ENCODE peak calls at places on chromosome 7, in nine cellular contexts. One of them, this sample, is unnamed.

GRCh38 chr7:116617878-116618277 is 54.1 kb upstream of the MET start:
- DNase-seq in HEK293T: no peak
- DNase-seq in transverse colon: no peak
- DNase-seq in HCEC 1CT: no peak
- DNase-seq in astrocyte of the spinal cord: no peak
- DNase-seq in naive thymus-derived CD8-positive, alpha-beta T cell: no peak
- DNase-seq in stimulated activated CD8-positive, alpha-beta memory T cell treated with anti-CD3 and anti-CD28 coated beads, Interleukin-15, amount 100 ng/mL, for 24 hours: no peak
- DNase-seq in central memory CD4-positive, alpha-beta T cell: no peak
- DNase-seq in glomerular endothelial cell: no peak
- DNase-seq in this sample: no peak

GRCh38 chr7:116188-116981 is 76.0 kb upstream of the FAM20C start:
- DNase-seq in naive thymus-derived CD8-positive, alpha-beta T cell: no peak
- DNase-seq in glomerular endothelial cell: no peak
- DNase-seq in stimulated activated CD8-positive, alpha-beta memory T cell treated with anti-CD3 and anti-CD28 coated beads, Interleukin-15, amount 100 ng/mL, for 24 hours: no peak
- DNase-seq in HEK293T: no peak
- DNase-seq in astrocyte of the spinal cord: no peak
- DNase-seq in central memory CD4-positive, alpha-beta T cell: no peak
- DNase-seq in HCEC 1CT: no peak
- DNase-seq in transverse colon: no peak
- DNase-seq in this sample: no peak

GRCh38 chr7:36653011-36653670 is 71.2 kb downstream of the AOAH start:
- DNase-seq in central memory CD4-positive, alpha-beta T cell: no peak
- DNase-seq in stimulated activated CD8-positive, alpha-beta memory T cell treated with anti-CD3 and anti-CD28 coated beads, Interleukin-15, amount 100 ng/mL, for 24 hours: no peak
- DNase-seq in HEK293T: no peak
- DNase-seq in astrocyte of the spinal cord: peak
- DNase-seq in naive thymus-derived CD8-positive, alpha-beta T cell: no peak
- DNase-seq in transverse colon: no peak
- DNase-seq in HCEC 1CT: peak
- DNase-seq in glomerular endothelial cell: no peak
- DNase-seq in this sample: no peak

GRCh38 chr7:39212881-39213280 is 235.2 kb downstream of the POU6F2 start:
- DNase-seq in glomerular endothelial cell: no peak
- DNase-seq in naive thymus-derived CD8-positive, alpha-beta T cell: no peak
- DNase-seq in HCEC 1CT: no peak
- DNase-seq in transverse colon: no peak
- DNase-seq in HEK293T: no peak
- DNase-seq in astrocyte of the spinal cord: no peak
- DNase-seq in central memory CD4-positive, alpha-beta T cell: no peak
- DNase-seq in stimulated activated CD8-positive, alpha-beta memory T cell treated with anti-CD3 and anti-CD28 coated beads, Interleukin-15, amount 100 ng/mL, for 24 hours: no peak
- DNase-seq in this sample: no peak

GRCh38 chr7:100882769-100883526 is 6.6 kb downstream of the UFSP1 start:
- DNase-seq in transverse colon: no peak
- DNase-seq in astrocyte of the spinal cord: no peak
- DNase-seq in glomerular endothelial cell: no peak
- DNase-seq in central memory CD4-positive, alpha-beta T cell: no peak
- DNase-seq in HCEC 1CT: no peak
- DNase-seq in stimulated activated CD8-positive, alpha-beta memory T cell treated with anti-CD3 and anti-CD28 coated beads, Interleukin-15, amount 100 ng/mL, for 24 hours: no peak
- DNase-seq in HEK293T: no peak
- DNase-seq in naive thymus-derived CD8-positive, alpha-beta T cell: no peak
- DNase-seq in this sample: no peak

GRCh38 chr7:27689045-27689877 is 26.6 kb upstream of the HIBADH start:
- DNase-seq in glomerular endothelial cell: no peak
- DNase-seq in HEK293T: peak
- DNase-seq in transverse colon: peak
- DNase-seq in stimulated activated CD8-positive, alpha-beta memory T cell treated with anti-CD3 and anti-CD28 coated beads, Interleukin-15, amount 100 ng/mL, for 24 hours: no peak
- DNase-seq in central memory CD4-positive, alpha-beta T cell: peak
- DNase-seq in astrocyte of the spinal cord: no peak
- DNase-seq in HCEC 1CT: peak
- DNase-seq in naive thymus-derived CD8-positive, alpha-beta T cell: no peak
- DNase-seq in this sample: no peak

GRCh38 chr7:149561072-149561471 is 63.5 kb upstream of the ZNF746 start:
- DNase-seq in astrocyte of the spinal cord: no peak
- DNase-seq in central memory CD4-positive, alpha-beta T cell: no peak
- DNase-seq in transverse colon: no peak
- DNase-seq in naive thymus-derived CD8-positive, alpha-beta T cell: no peak
- DNase-seq in stimulated activated CD8-positive, alpha-beta memory T cell treated with anti-CD3 and anti-CD28 coated beads, Interleukin-15, amount 100 ng/mL, for 24 hours: no peak
- DNase-seq in glomerular endothelial cell: no peak
- DNase-seq in HEK293T: no peak
- DNase-seq in HCEC 1CT: no peak
- DNase-seq in this sample: no peak

GRCh38 chr7:145497911-145498525 is 618.6 kb upstream of the CNTNAP2 start:
- DNase-seq in transverse colon: no peak
- DNase-seq in stimulated activated CD8-positive, alpha-beta memory T cell treated with anti-CD3 and anti-CD28 coated beads, Interleukin-15, amount 100 ng/mL, for 24 hours: no peak
- DNase-seq in naive thymus-derived CD8-positive, alpha-beta T cell: no peak
- DNase-seq in HCEC 1CT: peak
- DNase-seq in HEK293T: no peak
- DNase-seq in central memory CD4-positive, alpha-beta T cell: no peak
- DNase-seq in glomerular endothelial cell: no peak
- DNase-seq in astrocyte of the spinal cord: no peak
- DNase-seq in this sample: no peak

GRCh38 chr7:11297764-11298163 is 324.1 kb downstream of the PHF14 start:
- DNase-seq in HCEC 1CT: no peak
- DNase-seq in HEK293T: no peak
- DNase-seq in transverse colon: no peak
- DNase-seq in glomerular endothelial cell: no peak
- DNase-seq in astrocyte of the spinal cord: peak
- DNase-seq in stimulated activated CD8-positive, alpha-beta memory T cell treated with anti-CD3 and anti-CD28 coated beads, Interleukin-15, amount 100 ng/mL, for 24 hours: no peak
- DNase-seq in naive thymus-derived CD8-positive, alpha-beta T cell: no peak
- DNase-seq in central memory CD4-positive, alpha-beta T cell: no peak
- DNase-seq in this sample: no peak

GRCh38 chr7:91411062-91411461 is 146.8 kb downstream of the FZD1 start:
- DNase-seq in astrocyte of the spinal cord: no peak
- DNase-seq in central memory CD4-positive, alpha-beta T cell: no peak
- DNase-seq in naive thymus-derived CD8-positive, alpha-beta T cell: no peak
- DNase-seq in HEK293T: no peak
- DNase-seq in HCEC 1CT: no peak
- DNase-seq in glomerular endothelial cell: no peak
- DNase-seq in stimulated activated CD8-positive, alpha-beta memory T cell treated with anti-CD3 and anti-CD28 coated beads, Interleukin-15, amount 100 ng/mL, for 24 hours: no peak
- DNase-seq in transverse colon: no peak
- DNase-seq in this sample: no peak

GRCh38 chr7:151251926-151252835 is 3.7 kb upstream of the SMARCD3 start:
- DNase-seq in central memory CD4-positive, alpha-beta T cell: no peak
- DNase-seq in naive thymus-derived CD8-positive, alpha-beta T cell: no peak
- DNase-seq in astrocyte of the spinal cord: peak
- DNase-seq in transverse colon: peak
- DNase-seq in HCEC 1CT: peak
- DNase-seq in HEK293T: peak
- DNase-seq in glomerular endothelial cell: no peak
- DNase-seq in stimulated activated CD8-positive, alpha-beta memory T cell treated with anti-CD3 and anti-CD28 coated beads, Interleukin-15, amount 100 ng/mL, for 24 hours: no peak
- DNase-seq in this sample: peak

GRCh38 chr7:151769189-151769821 is 107.6 kb downstream of the PRKAG2 start:
- DNase-seq in glomerular endothelial cell: no peak
- DNase-seq in astrocyte of the spinal cord: no peak
- DNase-seq in central memory CD4-positive, alpha-beta T cell: peak
- DNase-seq in HCEC 1CT: no peak
- DNase-seq in stimulated activated CD8-positive, alpha-beta memory T cell treated with anti-CD3 and anti-CD28 coated beads, Interleukin-15, amount 100 ng/mL, for 24 hours: no peak
- DNase-seq in transverse colon: no peak
- DNase-seq in HEK293T: no peak
- DNase-seq in naive thymus-derived CD8-positive, alpha-beta T cell: peak
- DNase-seq in this sample: no peak

GRCh38 chr7:158837790-158838189 is 8.5 kb upstream of the ESYT2 start:
- DNase-seq in transverse colon: no peak
- DNase-seq in HEK293T: no peak
- DNase-seq in stimulated activated CD8-positive, alpha-beta memory T cell treated with anti-CD3 and anti-CD28 coated beads, Interleukin-15, amount 100 ng/mL, for 24 hours: no peak
- DNase-seq in naive thymus-derived CD8-positive, alpha-beta T cell: no peak
- DNase-seq in astrocyte of the spinal cord: no peak
- DNase-seq in HCEC 1CT: no peak
- DNase-seq in central memory CD4-positive, alpha-beta T cell: no peak
- DNase-seq in glomerular endothelial cell: no peak
- DNase-seq in this sample: no peak

GRCh38 chr7:16421333-16422099 is at the start of gene CRPPA:
- DNase-seq in stimulated activated CD8-positive, alpha-beta memory T cell treated with anti-CD3 and anti-CD28 coated beads, Interleukin-15, amount 100 ng/mL, for 24 hours: peak
- DNase-seq in transverse colon: peak
- DNase-seq in glomerular endothelial cell: no peak
- DNase-seq in astrocyte of the spinal cord: peak
- DNase-seq in HCEC 1CT: peak
- DNase-seq in HEK293T: peak
- DNase-seq in central memory CD4-positive, alpha-beta T cell: peak
- DNase-seq in naive thymus-derived CD8-positive, alpha-beta T cell: peak
- DNase-seq in this sample: no peak

GRCh38 chr7:48102530-48102929 is 13.5 kb downstream of the UPP1 start:
- DNase-seq in stimulated activated CD8-positive, alpha-beta memory T cell treated with anti-CD3 and anti-CD28 coated beads, Interleukin-15, amount 100 ng/mL, for 24 hours: no peak
- DNase-seq in HEK293T: no peak
- DNase-seq in transverse colon: no peak
- DNase-seq in naive thymus-derived CD8-positive, alpha-beta T cell: no peak
- DNase-seq in HCEC 1CT: no peak
- DNase-seq in astrocyte of the spinal cord: no peak
- DNase-seq in glomerular endothelial cell: no peak
- DNase-seq in central memory CD4-positive, alpha-beta T cell: no peak
- DNase-seq in this sample: no peak

GRCh38 chr7:95632609-95633008 is 36.3 kb upstream of the PDK4 start:
- DNase-seq in naive thymus-derived CD8-positive, alpha-beta T cell: no peak
- DNase-seq in astrocyte of the spinal cord: peak
- DNase-seq in central memory CD4-positive, alpha-beta T cell: no peak
- DNase-seq in HEK293T: no peak
- DNase-seq in HCEC 1CT: peak
- DNase-seq in stimulated activated CD8-positive, alpha-beta memory T cell treated with anti-CD3 and anti-CD28 coated beads, Interleukin-15, amount 100 ng/mL, for 24 hours: no peak
- DNase-seq in glomerular endothelial cell: no peak
- DNase-seq in transverse colon: no peak
- DNase-seq in this sample: no peak

GRCh38 chr7:95950698-95951097 is 178.3 kb downstream of the DYNC1I1 start:
- DNase-seq in HCEC 1CT: peak
- DNase-seq in stimulated activated CD8-positive, alpha-beta memory T cell treated with anti-CD3 and anti-CD28 coated beads, Interleukin-15, amount 100 ng/mL, for 24 hours: no peak
- DNase-seq in central memory CD4-positive, alpha-beta T cell: no peak
- DNase-seq in transverse colon: no peak
- DNase-seq in astrocyte of the spinal cord: no peak
- DNase-seq in glomerular endothelial cell: no peak
- DNase-seq in HEK293T: no peak
- DNase-seq in naive thymus-derived CD8-positive, alpha-beta T cell: no peak
- DNase-seq in this sample: no peak

GRCh38 chr7:1800876-1801275 is 130.8 kb downstream of the ELFN1 start:
- DNase-seq in HEK293T: no peak
- DNase-seq in HCEC 1CT: no peak
- DNase-seq in astrocyte of the spinal cord: no peak
- DNase-seq in glomerular endothelial cell: no peak
- DNase-seq in central memory CD4-positive, alpha-beta T cell: no peak
- DNase-seq in transverse colon: no peak
- DNase-seq in naive thymus-derived CD8-positive, alpha-beta T cell: no peak
- DNase-seq in stimulated activated CD8-positive, alpha-beta memory T cell treated with anti-CD3 and anti-CD28 coated beads, Interleukin-15, amount 100 ng/mL, for 24 hours: no peak
- DNase-seq in this sample: no peak

GRCh38 chr7:29318853-29319718 is 124.5 kb downstream of the CHN2 start:
- DNase-seq in naive thymus-derived CD8-positive, alpha-beta T cell: no peak
- DNase-seq in glomerular endothelial cell: no peak
- DNase-seq in stimulated activated CD8-positive, alpha-beta memory T cell treated with anti-CD3 and anti-CD28 coated beads, Interleukin-15, amount 100 ng/mL, for 24 hours: no peak
- DNase-seq in astrocyte of the spinal cord: no peak
- DNase-seq in HEK293T: no peak
- DNase-seq in central memory CD4-positive, alpha-beta T cell: no peak
- DNase-seq in transverse colon: no peak
- DNase-seq in HCEC 1CT: no peak
- DNase-seq in this sample: no peak

GRCh38 chr7:71752171-71752935 is 620.4 kb downstream of the GALNT17 start:
- DNase-seq in HCEC 1CT: no peak
- DNase-seq in transverse colon: peak
- DNase-seq in astrocyte of the spinal cord: no peak
- DNase-seq in glomerular endothelial cell: no peak
- DNase-seq in central memory CD4-positive, alpha-beta T cell: no peak
- DNase-seq in stimulated activated CD8-positive, alpha-beta memory T cell treated with anti-CD3 and anti-CD28 coated beads, Interleukin-15, amount 100 ng/mL, for 24 hours: peak
- DNase-seq in naive thymus-derived CD8-positive, alpha-beta T cell: no peak
- DNase-seq in HEK293T: peak
- DNase-seq in this sample: peak

GRCh38 chr7:20172736-20173334 is 44.3 kb downstream of the MACC1 start:
- DNase-seq in astrocyte of the spinal cord: peak
- DNase-seq in HEK293T: peak
- DNase-seq in stimulated activated CD8-positive, alpha-beta memory T cell treated with anti-CD3 and anti-CD28 coated beads, Interleukin-15, amount 100 ng/mL, for 24 hours: no peak
- DNase-seq in glomerular endothelial cell: peak
- DNase-seq in naive thymus-derived CD8-positive, alpha-beta T cell: no peak
- DNase-seq in HCEC 1CT: peak
- DNase-seq in central memory CD4-positive, alpha-beta T cell: no peak
- DNase-seq in transverse colon: peak
- DNase-seq in this sample: peak

GRCh38 chr7:101162551-101163280 is 2.7 kb downstream of the VGF start:
- DNase-seq in central memory CD4-positive, alpha-beta T cell: no peak
- DNase-seq in stimulated activated CD8-positive, alpha-beta memory T cell treated with anti-CD3 and anti-CD28 coated beads, Interleukin-15, amount 100 ng/mL, for 24 hours: no peak
- DNase-seq in glomerular endothelial cell: no peak
- DNase-seq in transverse colon: peak
- DNase-seq in HCEC 1CT: peak
- DNase-seq in naive thymus-derived CD8-positive, alpha-beta T cell: no peak
- DNase-seq in astrocyte of the spinal cord: peak
- DNase-seq in HEK293T: peak
- DNase-seq in this sample: no peak

This sample was measured in D721Med.